ENCODE peak calls at places on chromosomes 2 and 18, in seven cellular contexts. One of them, this sample, is unnamed.

GRCh38 chr2:241323777-241324176 is 8.1 kb downstream of the SEPTIN2 start:
- DNase-seq in heart left ventricle: no peak
- DNase-seq in spleen: no peak
- DNase-seq in fibroblast of lung: no peak
- DNase-seq in thyroid gland: no peak
- DNase-seq in heart right ventricle: no peak
- DNase-seq in transverse colon: no peak
- DNase-seq in this sample: no peak

GRCh38 chr2:240245184-240245583 is 104.7 kb upstream of the OTOS start:
- DNase-seq in thyroid gland: no peak
- DNase-seq in heart right ventricle: no peak
- DNase-seq in transverse colon: no peak
- DNase-seq in spleen: no peak
- DNase-seq in heart left ventricle: no peak
- DNase-seq in fibroblast of lung: no peak
- DNase-seq in this sample: no peak

GRCh38 chr2:62201307-62201706 is 5.4 kb downstream of the B3GNT2 start:
- DNase-seq in spleen: no peak
- DNase-seq in heart left ventricle: no peak
- DNase-seq in fibroblast of lung: peak; percentile 66
- DNase-seq in heart right ventricle: no peak
- DNase-seq in transverse colon: no peak
- DNase-seq in thyroid gland: no peak
- DNase-seq in this sample: no peak

GRCh38 chr2:105291981-105292380 is 37.6 kb downstream of the TGFBRAP1 start:
- DNase-seq in heart right ventricle: no peak
- DNase-seq in fibroblast of lung: no peak
- DNase-seq in spleen: no peak
- DNase-seq in heart left ventricle: no peak
- DNase-seq in thyroid gland: no peak
- DNase-seq in transverse colon: no peak
- DNase-seq in this sample: no peak

GRCh38 chr2:100653449-100654045 is 90.8 kb downstream of the PDCL3 start:
- DNase-seq in fibroblast of lung: no peak
- DNase-seq in transverse colon: no peak
- DNase-seq in heart left ventricle: no peak
- DNase-seq in spleen: no peak
- DNase-seq in thyroid gland: no peak
- DNase-seq in heart right ventricle: no peak
- DNase-seq in this sample: no peak

GRCh38 chr2:174485763-174486613 is 841 bp downstream of the GPR155 start:
- DNase-seq in thyroid gland: peak; percentile 23
- DNase-seq in transverse colon: peak; percentile 27
- DNase-seq in heart right ventricle: peak; percentile 24
- DNase-seq in fibroblast of lung: peak; percentile 64
- DNase-seq in spleen: peak; percentile 83
- DNase-seq in heart left ventricle: peak; percentile 44
- DNase-seq in this sample: no peak

GRCh38 chr18:11498821-11499220 is 110.6 kb upstream of the SLC35G4 start:
- DNase-seq in thyroid gland: no peak
- DNase-seq in heart right ventricle: no peak
- DNase-seq in transverse colon: no peak
- DNase-seq in heart left ventricle: no peak
- DNase-seq in spleen: no peak
- DNase-seq in fibroblast of lung: peak; percentile 20
- DNase-seq in this sample: no peak

GRCh38 chr2:239463541-239464165 is 62.8 kb upstream of the HDAC4 start:
- DNase-seq in heart left ventricle: no peak
- DNase-seq in spleen: peak; percentile 54
- DNase-seq in thyroid gland: no peak
- DNase-seq in heart right ventricle: no peak
- DNase-seq in fibroblast of lung: no peak
- DNase-seq in transverse colon: peak; percentile 5
- DNase-seq in this sample: peak; percentile 4

GRCh38 chr2:156430236-156430977 is 5.8 kb upstream of the GPD2 start:
- DNase-seq in fibroblast of lung: peak; percentile 25
- DNase-seq in spleen: no peak
- DNase-seq in heart left ventricle: no peak
- DNase-seq in transverse colon: no peak
- DNase-seq in thyroid gland: no peak
- DNase-seq in heart right ventricle: no peak
- DNase-seq in this sample: no peak

GRCh38 chr2:219642064-219642444 is 14.6 kb downstream of the SLC4A3 start:
- DNase-seq in spleen: no peak
- DNase-seq in thyroid gland: no peak
- DNase-seq in fibroblast of lung: no peak
- DNase-seq in transverse colon: no peak
- DNase-seq in heart right ventricle: no peak
- DNase-seq in heart left ventricle: no peak
- DNase-seq in this sample: no peak

GRCh38 chr2:166233244-166233643 is 105.4 kb upstream of the SCN1A start:
- DNase-seq in spleen: no peak
- DNase-seq in heart left ventricle: no peak
- DNase-seq in fibroblast of lung: no peak
- DNase-seq in thyroid gland: no peak
- DNase-seq in heart right ventricle: no peak
- DNase-seq in transverse colon: no peak
- DNase-seq in this sample: no peak

GRCh38 chr2:201730651-201731280 is 32.3 kb upstream of the MPP4 start:
- DNase-seq in heart right ventricle: no peak
- DNase-seq in spleen: no peak
- DNase-seq in transverse colon: no peak
- DNase-seq in fibroblast of lung: no peak
- DNase-seq in thyroid gland: no peak
- DNase-seq in heart left ventricle: no peak
- DNase-seq in this sample: no peak

GRCh38 chr2:182915369-182916326 is 49.2 kb upstream of the FRZB start:
- DNase-seq in fibroblast of lung: peak; percentile 79
- DNase-seq in heart right ventricle: no peak
- DNase-seq in spleen: no peak
- DNase-seq in heart left ventricle: peak; percentile 25
- DNase-seq in transverse colon: no peak
- DNase-seq in thyroid gland: no peak
- DNase-seq in this sample: no peak

GRCh38 chr2:152071077-152071476 is 27.8 kb downstream of the CACNB4 start:
- DNase-seq in thyroid gland: no peak
- DNase-seq in fibroblast of lung: no peak
- DNase-seq in heart right ventricle: no peak
- DNase-seq in transverse colon: no peak
- DNase-seq in heart left ventricle: no peak
- DNase-seq in spleen: no peak
- DNase-seq in this sample: no peak

GRCh38 chr2:72361042-72361441 is 213.4 kb upstream of the CYP26B1 start:
- DNase-seq in fibroblast of lung: no peak
- DNase-seq in heart right ventricle: no peak
- DNase-seq in spleen: no peak
- DNase-seq in heart left ventricle: no peak
- DNase-seq in thyroid gland: no peak
- DNase-seq in transverse colon: no peak
- DNase-seq in this sample: no peak

GRCh38 chr2:28276076-28276618 is 116.5 kb upstream of the FOSL2 start:
- DNase-seq in spleen: no peak
- DNase-seq in thyroid gland: no peak
- DNase-seq in fibroblast of lung: peak; percentile 98
- DNase-seq in heart left ventricle: no peak
- DNase-seq in heart right ventricle: no peak
- DNase-seq in transverse colon: no peak
- DNase-seq in this sample: peak; percentile 48

GRCh38 chr18:13392029-13392750 is 173.6 kb downstream of the LDLRAD4 start:
- DNase-seq in transverse colon: no peak
- DNase-seq in spleen: no peak
- DNase-seq in thyroid gland: peak; percentile 91
- DNase-seq in heart right ventricle: no peak
- DNase-seq in fibroblast of lung: no peak
- DNase-seq in heart left ventricle: no peak
- DNase-seq in this sample: no peak

GRCh38 chr2:147273628-147274027 is 571.2 kb upstream of the ACVR2A start:
- DNase-seq in thyroid gland: no peak
- DNase-seq in fibroblast of lung: no peak
- DNase-seq in heart right ventricle: no peak
- DNase-seq in spleen: no peak
- DNase-seq in transverse colon: no peak
- DNase-seq in heart left ventricle: no peak
- DNase-seq in this sample: no peak

GRCh38 chr2:157152362-157152761 is 105.1 kb upstream of the GALNT5 start:
- DNase-seq in heart right ventricle: no peak
- DNase-seq in spleen: no peak
- DNase-seq in transverse colon: no peak
- DNase-seq in thyroid gland: no peak
- DNase-seq in fibroblast of lung: no peak
- DNase-seq in heart left ventricle: no peak
- DNase-seq in this sample: no peak

GRCh38 chr2:145161656-145162055 is 641.7 kb upstream of the ZEB2 start:
- DNase-seq in heart right ventricle: no peak
- DNase-seq in transverse colon: no peak
- DNase-seq in spleen: no peak
- DNase-seq in thyroid gland: no peak
- DNase-seq in heart left ventricle: no peak
- DNase-seq in fibroblast of lung: no peak
- DNase-seq in this sample: no peak

GRCh38 chr2:216850665-216851327 is 9.1 kb downstream of the TNP1 start:
- DNase-seq in heart left ventricle: no peak
- DNase-seq in transverse colon: no peak
- DNase-seq in heart right ventricle: no peak
- DNase-seq in thyroid gland: no peak
- DNase-seq in spleen: no peak
- DNase-seq in fibroblast of lung: no peak
- DNase-seq in this sample: no peak

GRCh38 chr2:36356990-36357505 is 1.5 kb downstream of the CRIM1 start:
- DNase-seq in heart left ventricle: peak; percentile 24
- DNase-seq in fibroblast of lung: no peak
- DNase-seq in heart right ventricle: peak; percentile 19
- DNase-seq in spleen: no peak
- DNase-seq in thyroid gland: peak; percentile 26
- DNase-seq in transverse colon: peak; percentile 37
- DNase-seq in this sample: no peak

GRCh38 chr2:118166242-118166641 is 78.0 kb downstream of the INSIG2 start:
- DNase-seq in transverse colon: no peak
- DNase-seq in heart right ventricle: no peak
- DNase-seq in thyroid gland: no peak
- DNase-seq in fibroblast of lung: no peak
- DNase-seq in heart left ventricle: no peak
- DNase-seq in spleen: no peak
- DNase-seq in this sample: no peak

GRCh38 chr18:22399949-22400348 is 17.8 kb downstream of the CTAGE1 start:
- DNase-seq in heart left ventricle: peak; percentile 53
- DNase-seq in transverse colon: no peak
- DNase-seq in fibroblast of lung: peak; percentile 11
- DNase-seq in spleen: no peak
- DNase-seq in heart right ventricle: no peak
- DNase-seq in thyroid gland: no peak
- DNase-seq in this sample: no peak

GRCh38 chr2:45649855-45650806 is 1.3 kb upstream of the PRKCE start:
- DNase-seq in heart right ventricle: peak; percentile 82
- DNase-seq in spleen: peak; percentile 93
- DNase-seq in transverse colon: peak; percentile 83
- DNase-seq in heart left ventricle: peak; percentile 91
- DNase-seq in fibroblast of lung: peak; percentile 45
- DNase-seq in thyroid gland: peak; percentile 82
- DNase-seq in this sample: peak; percentile 57
- H3K27ac ChIP-seq in heart right ventricle: peak overlapping the region; percentile 97
- H3K27ac ChIP-seq in spleen: peak overlapping the region; percentile 100
- H3K27ac ChIP-seq in transverse colon: peak overlapping the region; percentile 97
- H3K27ac ChIP-seq in heart left ventricle: peak overlapping the region; percentile 100
- H3K27ac ChIP-seq in fibroblast of lung: peak overlapping the region; percentile 65
- H3K27ac ChIP-seq in thyroid gland: peak overlapping the region; percentile 93
- H3K27ac ChIP-seq in this sample: peak overlapping the region; percentile 96

GRCh38 chr18:35347991-35348390 is 3.8 kb upstream of the ZNF24 start:
- DNase-seq in spleen: no peak
- DNase-seq in fibroblast of lung: no peak
- DNase-seq in heart right ventricle: no peak
- DNase-seq in heart left ventricle: no peak
- DNase-seq in transverse colon: no peak
- DNase-seq in thyroid gland: no peak
- DNase-seq in this sample: no peak
- H3K27me3 ChIP-seq in spleen: no peaks in the 10 kb centered on the region
- H3K27me3 ChIP-seq in fibroblast of lung: no peaks in the 10 kb centered on the region
- H3K27me3 ChIP-seq in heart right ventricle: no peaks in the 10 kb centered on the region
- H3K27me3 ChIP-seq in heart left ventricle: no peaks in the 10 kb centered on the region
- H3K27me3 ChIP-seq in transverse colon: no peaks in the 10 kb centered on the region
- H3K27me3 ChIP-seq in thyroid gland: no peaks in the 10 kb centered on the region
- H3K27me3 ChIP-seq in this sample: no peaks in the 10 kb centered on the region

GRCh38 chr18:77422974-77423373 is 173.3 kb downstream of the GALR1 start:
- DNase-seq in heart left ventricle: no peak
- DNase-seq in thyroid gland: no peak
- DNase-seq in transverse colon: no peak
- DNase-seq in spleen: no peak
- DNase-seq in heart right ventricle: no peak
- DNase-seq in fibroblast of lung: no peak
- DNase-seq in this sample: no peak
- TF ChIP-seq CTCF in heart left ventricle: no peak
- TF ChIP-seq CTCF in thyroid gland: no peak
- TF ChIP-seq CTCF in transverse colon: no peak
- TF ChIP-seq CTCF in spleen: no peak
- TF ChIP-seq CTCF in heart right ventricle: no peak
- TF ChIP-seq CTCF in fibroblast of lung: no peak
- TF ChIP-seq CTCF in this sample: no peak

DNA sequence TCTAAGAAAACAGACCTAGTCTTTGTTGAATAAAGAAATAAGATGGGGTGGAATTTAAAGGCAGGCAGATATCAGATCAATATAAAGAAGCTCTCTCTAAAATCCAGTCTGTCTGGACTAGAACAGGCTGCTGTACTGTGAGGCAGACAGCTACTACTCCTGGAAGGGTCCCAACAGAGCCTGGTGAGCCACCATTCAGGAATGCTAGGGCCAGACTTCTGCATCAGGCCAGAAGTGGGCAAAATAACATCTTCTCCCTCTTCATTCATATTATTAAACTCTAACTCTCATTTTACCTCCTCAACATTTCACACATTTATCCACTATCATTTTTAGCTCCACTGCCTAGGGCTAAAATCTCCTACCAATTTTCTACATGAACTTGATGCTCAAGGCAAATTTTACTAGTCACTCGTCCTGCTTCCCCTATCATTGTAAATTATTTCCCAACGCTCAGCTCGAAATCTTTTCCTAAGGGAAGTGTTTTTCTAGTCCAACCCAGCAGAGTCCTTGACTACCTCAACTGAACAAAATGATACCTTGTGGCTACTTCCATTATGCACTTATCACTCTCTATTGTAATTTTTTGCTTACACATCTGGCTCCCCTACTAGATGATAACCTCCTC is 45.2 kb upstream of the GLS start:
- DNase-seq in fibroblast of lung: peak; percentile 86
- DNase-seq in transverse colon: no peak
- DNase-seq in heart left ventricle: peak; percentile 51
- DNase-seq in spleen: no peak
- DNase-seq in thyroid gland: peak; percentile 59
- DNase-seq in heart right ventricle: no peak
- DNase-seq in this sample: no peak
- H3K27ac ChIP-seq in fibroblast of lung: no peak overlapping the region
- H3K27ac ChIP-seq in transverse colon: no peak overlapping the region
- H3K27ac ChIP-seq in heart left ventricle: no peak overlapping the region
- H3K27ac ChIP-seq in spleen: no peak overlapping the region
- H3K27ac ChIP-seq in thyroid gland: no peak overlapping the region
- H3K27ac ChIP-seq in heart right ventricle: no peak overlapping the region
- H3K27ac ChIP-seq in this sample: no peak overlapping the region

This sample was measured in dorsolateral prefrontal cortex.